ENCODE peak calls at places on chromosomes 4 and X, in ten cellular contexts. One of them, this sample, is unnamed.
A peak's percentile ranks its signal among the peaks of the same experiment; 100 is the strongest.

GRCh38 chr4:6942238-6942800 is 32.7 kb downstream of the TBC1D14 start:
- DNase-seq in CD8-positive, alpha-beta T cell: peak; percentile 30
- DNase-seq in OCI-LY7: peak; percentile 54
- DNase-seq in fibroblast of pulmonary artery: peak; percentile 97
- DNase-seq in tibial nerve: no peak
- DNase-seq in lower lobe of right lung: no peak
- DNase-seq in AG04450: peak; percentile 94
- DNase-seq in A549: peak; percentile 55
- DNase-seq in fibroblast of mammary gland: peak; percentile 94
- DNase-seq in breast epithelium: no peak
- DNase-seq in this sample: peak; percentile 96

GRCh38 chr4:88854481-88854880 is 156.9 kb upstream of the NAP1L5 start:
- DNase-seq in CD8-positive, alpha-beta T cell: no peak
- DNase-seq in OCI-LY7: no peak
- DNase-seq in fibroblast of pulmonary artery: no peak
- DNase-seq in tibial nerve: no peak
- DNase-seq in lower lobe of right lung: no peak
- DNase-seq in AG04450: no peak
- DNase-seq in A549: no peak
- DNase-seq in fibroblast of mammary gland: no peak
- DNase-seq in breast epithelium: no peak
- DNase-seq in this sample: no peak

GRCh38 chr4:167176723-167177367 is 57.4 kb downstream of the SPOCK3 start:
- DNase-seq in CD8-positive, alpha-beta T cell: no peak
- DNase-seq in OCI-LY7: no peak
- DNase-seq in fibroblast of pulmonary artery: no peak
- DNase-seq in tibial nerve: no peak
- DNase-seq in lower lobe of right lung: no peak
- DNase-seq in AG04450: no peak
- DNase-seq in A549: no peak
- DNase-seq in fibroblast of mammary gland: no peak
- DNase-seq in breast epithelium: no peak
- DNase-seq in this sample: no peak

GRCh38 chr4:71231073-71231752 is 107.6 kb upstream of the SLC4A4 start:
- DNase-seq in CD8-positive, alpha-beta T cell: no peak
- DNase-seq in OCI-LY7: no peak
- DNase-seq in fibroblast of pulmonary artery: peak; percentile 30
- DNase-seq in tibial nerve: peak; percentile 52
- DNase-seq in lower lobe of right lung: peak; percentile 91
- DNase-seq in AG04450: no peak
- DNase-seq in A549: no peak
- DNase-seq in fibroblast of mammary gland: peak; percentile 51
- DNase-seq in breast epithelium: no peak
- DNase-seq in this sample: peak; percentile 82

GRCh38 chrX:37701588-37701987 is 16.0 kb downstream of the XK start:
- DNase-seq in CD8-positive, alpha-beta T cell: no peak
- DNase-seq in OCI-LY7: no peak
- DNase-seq in fibroblast of pulmonary artery: no peak
- DNase-seq in tibial nerve: no peak
- DNase-seq in lower lobe of right lung: no peak
- DNase-seq in AG04450: no peak
- DNase-seq in A549: no peak
- DNase-seq in fibroblast of mammary gland: no peak
- DNase-seq in breast epithelium: no peak
- DNase-seq in this sample: no peak

GRCh38 chr4:105944535-105944934 is 49.3 kb downstream of the NPNT start:
- DNase-seq in CD8-positive, alpha-beta T cell: no peak
- DNase-seq in OCI-LY7: no peak
- DNase-seq in fibroblast of pulmonary artery: peak; percentile 55
- DNase-seq in tibial nerve: no peak
- DNase-seq in lower lobe of right lung: no peak
- DNase-seq in AG04450: no peak
- DNase-seq in A549: no peak
- DNase-seq in fibroblast of mammary gland: peak; percentile 10
- DNase-seq in breast epithelium: no peak
- DNase-seq in this sample: peak; percentile 69

GRCh38 chr4:147289181-147289580 is 191.7 kb upstream of the EDNRA start:
- DNase-seq in CD8-positive, alpha-beta T cell: no peak
- DNase-seq in OCI-LY7: no peak
- DNase-seq in fibroblast of pulmonary artery: peak; percentile 11
- DNase-seq in tibial nerve: no peak
- DNase-seq in lower lobe of right lung: no peak
- DNase-seq in AG04450: no peak
- DNase-seq in A549: no peak
- DNase-seq in fibroblast of mammary gland: peak; percentile 16
- DNase-seq in breast epithelium: no peak
- DNase-seq in this sample: no peak

GRCh38 chr4:90958256-90958895 is 831.2 kb downstream of the CCSER1 start:
- DNase-seq in CD8-positive, alpha-beta T cell: no peak
- DNase-seq in OCI-LY7: no peak
- DNase-seq in fibroblast of pulmonary artery: peak; percentile 72
- DNase-seq in tibial nerve: no peak
- DNase-seq in lower lobe of right lung: no peak
- DNase-seq in AG04450: peak; percentile 66
- DNase-seq in A549: peak; percentile 19
- DNase-seq in fibroblast of mammary gland: peak; percentile 15
- DNase-seq in breast epithelium: no peak
- DNase-seq in this sample: no peak

DNA sequence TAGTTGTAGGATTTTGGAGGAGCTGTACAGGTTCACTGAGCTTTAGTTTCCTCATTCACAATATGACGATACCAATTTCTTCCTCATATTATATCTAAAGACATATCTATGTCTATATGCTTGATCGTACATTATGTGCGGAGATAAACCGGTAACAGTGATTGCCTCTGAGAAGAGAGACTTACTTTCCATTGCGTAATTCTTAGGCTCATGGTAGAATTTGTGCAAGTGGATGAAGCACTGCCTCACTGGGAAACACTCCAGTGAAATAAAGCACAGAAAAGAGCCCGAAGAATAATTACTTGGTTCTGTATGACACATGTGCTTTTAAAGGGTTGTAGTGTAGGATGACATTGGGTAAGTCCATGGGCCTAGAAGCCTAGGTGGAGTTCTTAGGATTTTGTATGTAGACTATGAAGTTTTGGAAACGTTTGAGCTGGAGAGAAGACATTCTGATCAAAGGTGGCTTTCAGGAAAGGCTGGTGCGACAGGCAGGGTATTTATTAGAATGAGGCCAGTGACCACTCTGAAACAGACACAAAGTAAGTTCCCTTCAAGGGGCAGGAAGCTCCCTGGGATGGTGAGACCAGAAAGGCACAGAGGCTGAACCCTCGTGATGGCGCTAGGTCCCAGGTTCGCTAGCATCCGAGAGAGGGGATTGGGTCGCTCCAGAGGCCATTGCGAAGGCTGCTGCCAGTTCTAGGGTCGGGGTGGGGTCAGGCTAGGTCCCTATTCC is 649 bp upstream of the VBP1 start:
- DNase-seq in CD8-positive, alpha-beta T cell: no peak
- DNase-seq in OCI-LY7: no peak
- DNase-seq in fibroblast of pulmonary artery: peak; percentile 0
- DNase-seq in tibial nerve: no peak
- DNase-seq in lower lobe of right lung: no peak
- DNase-seq in AG04450: no peak
- DNase-seq in A549: no peak
- DNase-seq in fibroblast of mammary gland: peak; percentile 4
- DNase-seq in breast epithelium: no peak
- DNase-seq in this sample: no peak
- H3K4me3 ChIP-seq in CD8-positive, alpha-beta T cell: peak overlapping the region; percentile 76
- H3K4me3 ChIP-seq in OCI-LY7: peak overlapping the region; percentile 77
- H3K4me3 ChIP-seq in fibroblast of pulmonary artery: peak overlapping the region; percentile 80
- H3K4me3 ChIP-seq in tibial nerve: peak overlapping the region; percentile 65
- H3K4me3 ChIP-seq in lower lobe of right lung: peak overlapping the region; percentile 69
- H3K4me3 ChIP-seq in AG04450: peak overlapping the region; percentile 67
- H3K4me3 ChIP-seq in A549: peak overlapping the region; percentile 99
- H3K4me3 ChIP-seq in fibroblast of mammary gland: peak overlapping the region; percentile 81
- H3K4me3 ChIP-seq in breast epithelium: peak overlapping the region; percentile 88
- H3K4me3 ChIP-seq in this sample: peak overlapping the region; percentile 73

GRCh38 chr4:11488657-11489448 is 60.2 kb upstream of the HS3ST1 start:
- DNase-seq in CD8-positive, alpha-beta T cell: no peak
- DNase-seq in OCI-LY7: no peak
- DNase-seq in fibroblast of pulmonary artery: no peak
- DNase-seq in tibial nerve: no peak
- DNase-seq in lower lobe of right lung: no peak
- DNase-seq in AG04450: no peak
- DNase-seq in A549: no peak
- DNase-seq in fibroblast of mammary gland: no peak
- DNase-seq in breast epithelium: no peak
- DNase-seq in this sample: peak; percentile 56
- TF ChIP-seq CTCF in CD8-positive, alpha-beta T cell: no peak
- TF ChIP-seq CTCF in OCI-LY7: no peak
- TF ChIP-seq CTCF in fibroblast of pulmonary artery: no peak
- TF ChIP-seq CTCF in tibial nerve: no peak
- TF ChIP-seq CTCF in lower lobe of right lung: no peak
- TF ChIP-seq CTCF in AG04450: no peak
- TF ChIP-seq CTCF in A549: no peak
- TF ChIP-seq CTCF in fibroblast of mammary gland: no peak
- TF ChIP-seq CTCF in breast epithelium: no peak
- TF ChIP-seq CTCF in this sample: no peak

GRCh38 chrX:71911023-71911730 is 532 bp downstream of the NHSL2 start:
- DNase-seq in CD8-positive, alpha-beta T cell: peak; percentile 46
- DNase-seq in OCI-LY7: no peak
- DNase-seq in fibroblast of pulmonary artery: no peak
- DNase-seq in tibial nerve: no peak
- DNase-seq in lower lobe of right lung: no peak
- DNase-seq in AG04450: no peak
- DNase-seq in A549: peak; percentile 64
- DNase-seq in fibroblast of mammary gland: no peak
- DNase-seq in breast epithelium: no peak
- DNase-seq in this sample: no peak
- H3K4me3 ChIP-seq in CD8-positive, alpha-beta T cell: no peak overlapping the region
- H3K4me3 ChIP-seq in OCI-LY7: no peak overlapping the region
- H3K4me3 ChIP-seq in fibroblast of pulmonary artery: peak overlapping the region; percentile 44
- H3K4me3 ChIP-seq in tibial nerve: peak overlapping the region; percentile 39
- H3K4me3 ChIP-seq in lower lobe of right lung: peak overlapping the region; percentile 46
- H3K4me3 ChIP-seq in AG04450: peak overlapping the region; percentile 53
- H3K4me3 ChIP-seq in A549: peak overlapping the region; percentile 57
- H3K4me3 ChIP-seq in fibroblast of mammary gland: peak overlapping the region; percentile 42
- H3K4me3 ChIP-seq in breast epithelium: peak overlapping the region; percentile 61
- H3K4me3 ChIP-seq in this sample: peak overlapping the region; percentile 35

DNA sequence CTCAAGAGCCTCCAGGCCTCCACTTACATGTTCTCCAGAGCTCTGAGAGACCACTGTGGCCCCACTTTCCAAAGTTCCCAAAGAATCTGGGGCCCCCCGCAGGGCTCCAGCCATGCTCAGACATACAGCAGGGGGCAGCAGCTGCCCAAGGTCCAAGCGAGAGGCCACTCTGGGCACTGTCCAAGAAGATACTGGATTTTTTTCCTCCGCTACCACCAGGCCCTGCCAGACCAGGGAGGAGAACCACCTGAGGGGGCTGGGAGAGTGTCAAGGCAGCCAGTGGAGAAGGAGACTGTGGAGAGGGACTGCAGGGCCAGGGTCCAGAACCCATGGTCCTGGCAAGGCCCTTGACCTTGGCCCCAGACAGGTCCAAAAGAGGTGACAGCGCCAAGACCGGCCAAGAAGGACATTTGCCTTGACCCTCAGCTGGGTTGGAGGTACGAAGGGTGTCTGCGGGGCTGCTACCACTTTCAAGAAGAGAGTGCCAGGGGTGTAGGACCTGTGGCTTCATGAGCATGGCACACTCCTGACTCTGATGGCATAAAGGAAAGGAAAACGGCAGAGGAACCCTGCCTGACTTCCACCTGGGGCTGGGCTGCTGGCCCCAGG is 5.3 kb downstream of the EMD start:
- DNase-seq in CD8-positive, alpha-beta T cell: no peak
- DNase-seq in OCI-LY7: no peak
- DNase-seq in fibroblast of pulmonary artery: peak; percentile 44
- DNase-seq in tibial nerve: no peak
- DNase-seq in lower lobe of right lung: no peak
- DNase-seq in AG04450: no peak
- DNase-seq in A549: no peak
- DNase-seq in fibroblast of mammary gland: peak; percentile 33
- DNase-seq in breast epithelium: no peak
- DNase-seq in this sample: no peak
- TF ChIP-seq CTCF in CD8-positive, alpha-beta T cell: no peak
- TF ChIP-seq CTCF in OCI-LY7: peak; percentile 33
- TF ChIP-seq CTCF in fibroblast of pulmonary artery: peak; percentile 36
- TF ChIP-seq CTCF in tibial nerve: peak; percentile 42
- TF ChIP-seq CTCF in lower lobe of right lung: peak; percentile 25
- TF ChIP-seq CTCF in AG04450: peak; percentile 53
- TF ChIP-seq CTCF in A549: peak; percentile 11
- TF ChIP-seq CTCF in fibroblast of mammary gland: peak; percentile 34
- TF ChIP-seq CTCF in breast epithelium: no peak
- TF ChIP-seq CTCF in this sample: peak; percentile 36

DNA sequence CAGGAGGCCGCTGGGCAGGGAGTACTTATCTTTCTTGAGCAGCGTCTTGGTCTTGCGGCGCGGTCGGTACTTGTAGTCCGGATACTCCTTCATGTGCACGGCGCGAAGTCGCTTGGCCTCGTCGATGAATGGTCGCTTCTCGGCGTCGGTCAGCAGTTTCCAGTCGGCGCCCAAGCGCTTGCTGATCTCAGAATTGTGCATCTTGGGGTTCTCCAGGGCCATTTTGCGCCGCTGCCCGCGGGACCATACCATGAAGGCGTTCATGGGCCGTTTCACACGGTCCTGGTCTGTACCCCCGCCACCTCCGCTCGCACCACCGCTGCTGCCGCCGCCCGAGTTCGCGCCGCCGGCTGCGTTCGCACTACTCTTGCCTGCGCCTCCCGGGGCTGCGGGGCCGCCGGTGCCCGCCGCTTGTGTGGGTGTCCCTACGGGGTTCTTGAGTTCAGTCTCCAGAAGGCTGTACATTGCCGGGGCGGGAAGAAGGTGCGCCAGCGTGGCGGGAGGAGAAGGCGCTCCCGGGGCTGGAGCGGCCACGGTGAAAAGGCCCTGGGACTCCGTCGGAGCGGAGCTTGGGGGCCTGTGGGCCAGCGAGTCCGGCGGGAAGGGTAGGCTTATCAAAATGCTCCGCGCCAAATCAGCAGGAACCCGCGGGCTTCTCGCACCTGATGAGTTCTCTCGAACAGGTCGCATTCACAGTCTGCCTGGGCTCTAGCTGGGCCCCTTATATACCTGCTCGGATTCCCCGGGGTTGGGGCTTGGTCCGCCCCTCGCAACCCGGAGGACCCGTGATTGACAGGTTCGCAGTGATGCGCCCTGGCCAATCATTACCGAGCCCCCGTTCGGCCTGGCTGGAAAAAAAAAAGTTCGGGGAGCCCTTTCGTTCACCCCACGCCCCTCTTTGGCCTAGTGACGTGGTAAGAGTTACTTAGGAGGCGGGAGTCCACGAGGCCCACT is at the start of gene SOX3:
- DNase-seq in CD8-positive, alpha-beta T cell: no peak
- DNase-seq in OCI-LY7: no peak
- DNase-seq in fibroblast of pulmonary artery: no peak
- DNase-seq in tibial nerve: no peak
- DNase-seq in lower lobe of right lung: no peak
- DNase-seq in AG04450: no peak
- DNase-seq in A549: no peak
- DNase-seq in fibroblast of mammary gland: no peak
- DNase-seq in breast epithelium: no peak
- DNase-seq in this sample: no peak
- H3K4me3 ChIP-seq in CD8-positive, alpha-beta T cell: no peak within 1 kb of the TSS
- H3K4me3 ChIP-seq in OCI-LY7: no peak within 1 kb of the TSS
- H3K4me3 ChIP-seq in fibroblast of pulmonary artery: no peak within 1 kb of the TSS
- H3K4me3 ChIP-seq in tibial nerve: no peak within 1 kb of the TSS
- H3K4me3 ChIP-seq in lower lobe of right lung: peak within 1 kb of the TSS; percentile 21
- H3K4me3 ChIP-seq in AG04450: peak within 1 kb of the TSS; percentile 32
- H3K4me3 ChIP-seq in A549: peak within 1 kb of the TSS; percentile 37
- H3K4me3 ChIP-seq in fibroblast of mammary gland: no peak within 1 kb of the TSS
- H3K4me3 ChIP-seq in breast epithelium: peak within 1 kb of the TSS; percentile 63
- H3K4me3 ChIP-seq in this sample: no peak within 1 kb of the TSS

This sample was measured in fibroblast of the aortic adventitia.